ENCODE peak calls at places on chromosomes 13 and 19, in four cellular contexts. One of them, this sample, is unnamed.

GRCh38 chr19:29122185-29122584 is 90.8 kb downstream of the UQCRFS1 start:
- DNase-seq in HCT116: no peak
- DNase-seq in neural progenitor cell: no peak
- DNase-seq in psoas muscle: no peak
- DNase-seq in this sample: no peak

GRCh38 chr13:45456196-45456972 is 8.4 kb upstream of the COG3 start:
- DNase-seq in HCT116: no peak
- DNase-seq in neural progenitor cell: no peak
- DNase-seq in psoas muscle: no peak
- DNase-seq in this sample: no peak

GRCh38 chr13:103772576-103772975 is 706.4 kb upstream of the SLC10A2 start:
- DNase-seq in HCT116: no peak
- DNase-seq in neural progenitor cell: no peak
- DNase-seq in psoas muscle: no peak
- DNase-seq in this sample: peak; percentile 7

GRCh38 chr13:79196366-79196765 is 209.7 kb downstream of the RBM26 start:
- DNase-seq in HCT116: no peak
- DNase-seq in neural progenitor cell: no peak
- DNase-seq in psoas muscle: no peak
- DNase-seq in this sample: no peak

GRCh38 chr13:94481966-94482365 is 2.5 kb upstream of the DCT start:
- DNase-seq in HCT116: no peak
- DNase-seq in neural progenitor cell: no peak
- DNase-seq in psoas muscle: peak; percentile 59
- DNase-seq in this sample: no peak

GRCh38 chr19:53915000-53915399 is 5.9 kb downstream of the CACNG7 start:
- DNase-seq in HCT116: no peak
- DNase-seq in neural progenitor cell: peak; percentile 20
- DNase-seq in psoas muscle: no peak
- DNase-seq in this sample: no peak

GRCh38 chr19:49497047-49497789 is 984 bp downstream of the RPS11 start:
- DNase-seq in HCT116: no peak
- DNase-seq in neural progenitor cell: peak; percentile 69
- DNase-seq in psoas muscle: peak; percentile 72
- DNase-seq in this sample: no peak

GRCh38 chr19:49409441-49410029 is 13.7 kb downstream of the PTH2 start:
- DNase-seq in HCT116: no peak
- DNase-seq in neural progenitor cell: no peak
- DNase-seq in psoas muscle: no peak
- DNase-seq in this sample: no peak

GRCh38 chr13:110107568-110108347 is 199.2 kb downstream of the COL4A1 start:
- DNase-seq in HCT116: no peak
- DNase-seq in neural progenitor cell: peak; percentile 61
- DNase-seq in psoas muscle: no peak
- DNase-seq in this sample: no peak

GRCh38 chr13:110109140-110109783 is 197.7 kb downstream of the COL4A1 start:
- DNase-seq in HCT116: no peak
- DNase-seq in neural progenitor cell: no peak
- DNase-seq in psoas muscle: no peak
- DNase-seq in this sample: no peak

GRCh38 chr13:110108348-110109139 is 198.4 kb downstream of the COL4A1 start:
- DNase-seq in HCT116: peak; percentile 53
- DNase-seq in neural progenitor cell: peak; percentile 75
- DNase-seq in psoas muscle: peak; percentile 86
- DNase-seq in this sample: no peak

GRCh38 chr13:110110783-110111182 is 196.2 kb downstream of the COL4A1 start:
- DNase-seq in HCT116: no peak
- DNase-seq in neural progenitor cell: no peak
- DNase-seq in psoas muscle: no peak
- DNase-seq in this sample: no peak

GRCh38 chr13:110109910-110110309 is 197.0 kb downstream of the COL4A1 start:
- DNase-seq in HCT116: no peak
- DNase-seq in neural progenitor cell: peak; percentile 52
- DNase-seq in psoas muscle: peak; percentile 92
- DNase-seq in this sample: no peak
- H3K27ac ChIP-seq in HCT116: no peak overlapping the region
- H3K27ac ChIP-seq in neural progenitor cell: no peak overlapping the region
- H3K27ac ChIP-seq in psoas muscle: peak overlapping the region; percentile 83
- H3K27ac ChIP-seq in this sample: no peak overlapping the region

DNA sequence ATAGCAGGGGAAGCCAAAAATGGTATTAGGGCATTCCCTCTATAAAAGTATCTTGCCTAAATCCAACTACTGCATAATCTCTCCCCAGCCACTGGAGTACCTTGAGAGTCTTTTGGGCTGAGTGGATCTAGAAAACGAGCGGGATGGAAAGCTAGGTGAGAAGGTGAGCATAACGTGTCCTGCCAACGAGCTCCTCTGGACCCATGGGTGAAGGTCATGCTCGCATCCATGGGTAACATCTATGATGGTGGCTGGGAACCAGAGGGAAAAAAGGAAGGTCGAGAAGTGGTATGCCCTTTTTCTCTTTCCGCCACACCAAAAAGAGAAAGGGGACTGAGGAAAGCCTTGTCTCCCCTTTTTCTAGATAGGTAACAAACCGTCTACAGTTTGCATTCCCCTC is 63.0 kb downstream of the ZNF208 start:
- DNase-seq in HCT116: peak; percentile 4
- DNase-seq in neural progenitor cell: no peak
- DNase-seq in psoas muscle: no peak
- DNase-seq in this sample: no peak
- H3K9me3 ChIP-seq in HCT116: peaks cover 15% of the 10 kb centered on the region
- H3K9me3 ChIP-seq in neural progenitor cell: peaks cover 44% of the 10 kb centered on the region
- H3K9me3 ChIP-seq in psoas muscle: peaks cover 35% of the 10 kb centered on the region
- H3K9me3 ChIP-seq in this sample: peaks cover 8% of the 10 kb centered on the region

GRCh38 chr19:19458110-19458816 is 52.8 kb downstream of the GATAD2A start:
- DNase-seq in HCT116: no peak
- DNase-seq in neural progenitor cell: no peak
- DNase-seq in psoas muscle: no peak
- DNase-seq in this sample: no peak
- H3K27ac ChIP-seq in HCT116: no peak overlapping the region
- H3K27ac ChIP-seq in neural progenitor cell: peak overlapping the region; percentile 6
- H3K27ac ChIP-seq in psoas muscle: peak overlapping the region; percentile 81
- H3K27ac ChIP-seq in this sample: no peak overlapping the region

GRCh38 chr13:113784645-113785024 is 25.6 kb downstream of the TMEM255B start:
- DNase-seq in HCT116: no peak
- DNase-seq in neural progenitor cell: no peak
- DNase-seq in psoas muscle: no peak
- DNase-seq in this sample: no peak
- H3K9me3 ChIP-seq in HCT116: no peaks in the 10 kb centered on the region
- H3K9me3 ChIP-seq in neural progenitor cell: no peaks in the 10 kb centered on the region
- H3K9me3 ChIP-seq in psoas muscle: no peaks in the 10 kb centered on the region
- H3K9me3 ChIP-seq in this sample: no peaks in the 10 kb centered on the region

This sample was measured in iPS DF 6.9.